ENCODE peak calls at places on chromosome 17, in nine cellular contexts. P, S, A, J, U, Y, N, E and L are unnamed samples.

GRCh38 chr17:57451126-57451690 is 194.9 kb downstream of the MSI2 start:
- DNase-seq in N (no peak), Y (no peak), J (no peak), U (no peak), A (no peak), S (no peak), E (no peak), P (no peak), L (no peak)

GRCh38 chr17:47423406-47424295 is 99.9 kb downstream of the EFCAB13 start:
- DNase-seq in A (no peak), P (no peak), U (peak), S (peak), N (no peak), E (no peak), J (no peak), Y (peak), L (no peak)

GRCh38 chr17:65389426-65389825 is 172.0 kb downstream of the AXIN2 start:
- DNase-seq in N (no peak), S (no peak), Y (no peak), U (no peak), A (no peak), P (no peak), E (peak), J (no peak), L (no peak)

GRCh38 chr17:606501-607243 is 108.0 kb downstream of the VPS53 start:
- DNase-seq in N (no peak), J (no peak), S (no peak), U (no peak), P (no peak), A (no peak), E (peak), Y (no peak), L (no peak)

GRCh38 chr17:60161598-60162330 is 12.0 kb downstream of the CA4 start:
- DNase-seq in E (no peak), P (no peak), A (no peak), S (no peak), J (no peak), U (no peak), Y (no peak), N (no peak), L (no peak)

GRCh38 chr17:66654764-66655163 is 180.2 kb upstream of the CACNG5 start:
- DNase-seq in Y (no peak), S (no peak), A (no peak), U (no peak), J (no peak), P (no peak), N (no peak), E (no peak), L (no peak)

GRCh38 chr17:51524524-51524923 is 264.2 kb downstream of the UTP18 start:
- DNase-seq in E (no peak), U (no peak), Y (no peak), S (no peak), A (no peak), P (no peak), N (no peak), J (no peak), L (no peak)

GRCh38 chr17:14737984-14738651 is 437.2 kb downstream of the HS3ST3B1 start:
- DNase-seq in N (no peak), A (peak), J (no peak), E (peak), S (peak), P (peak), Y (no peak), U (peak), L (peak)

GRCh38 chr17:73371285-73371684 is 59.5 kb upstream of the CDC42EP4 start:
- DNase-seq in Y (no peak), N (no peak), J (no peak), E (peak), A (no peak), P (no peak), S (no peak), U (no peak), L (no peak)

GRCh38 chr17:42088736-42089135 is 9.5 kb downstream of the ZNF385C start:
- DNase-seq in A (no peak), J (no peak), P (no peak), S (no peak), U (no peak), E (no peak), N (no peak), Y (no peak), L (no peak)

GRCh38 chr17:48612854-48613691 is 2.0 kb downstream of the HOXB8 start:
- DNase-seq in J (peak), E (peak), U (no peak), Y (peak), A (no peak), N (no peak), S (no peak), P (no peak), L (no peak)

GRCh38 chr17:57106107-57106835 is 21.2 kb downstream of the AKAP1 start:
- DNase-seq in S (no peak), U (no peak), N (no peak), Y (no peak), A (no peak), P (no peak), J (no peak), E (no peak), L (no peak)

GRCh38 chr17:47227862-47228261 is 18.7 kb downstream of the MYL4 start:
- DNase-seq in A (no peak), N (no peak), P (no peak), J (no peak), U (no peak), E (no peak), Y (no peak), S (no peak), L (no peak)

GRCh38 chr17:64969046-64969501 is 49.8 kb upstream of the LRRC37A3 start:
- DNase-seq in N (no peak), S (no peak), E (no peak), U (no peak), J (no peak), P (no peak), A (no peak), Y (no peak), L (no peak)

GRCh38 chr17:72604518-72604917 is 483.7 kb downstream of the SOX9 start:
- DNase-seq in A (no peak), N (no peak), Y (no peak), J (no peak), U (no peak), S (no peak), E (no peak), P (no peak), L (no peak)

GRCh38 chr17:61393904-61394629 is 5.6 kb upstream of the TBX2 start:
- DNase-seq in U (no peak), A (peak), E (peak), P (no peak), Y (no peak), J (no peak), N (no peak), S (no peak), L (no peak)

GRCh38 chr17:55814377-55814776 is 63.5 kb downstream of the PCTP start:
- DNase-seq in S (no peak), E (no peak), J (no peak), A (no peak), U (no peak), Y (no peak), P (no peak), N (no peak), L (no peak)

GRCh38 chr17:32486091-32486700 is 597 bp upstream of the CDK5R1 start:
- DNase-seq in P (no peak), J (peak), N (peak), A (no peak), S (peak), Y (peak), U (no peak), E (peak), L (no peak)

GRCh38 chr17:31838641-31839225 is 20.3 kb downstream of the COPRS start:
- DNase-seq in J (no peak), S (no peak), N (no peak), Y (no peak), E (peak), U (no peak), A (no peak), P (no peak), L (no peak)

GRCh38 chr17:33642002-33642401 is 348.9 kb upstream of the ASIC2 start:
- DNase-seq in A (no peak), U (no peak), E (no peak), Y (no peak), J (no peak), N (no peak), S (no peak), P (no peak), L (no peak)

GRCh38 chr17:73474370-73474988 is 162.7 kb upstream of the CDC42EP4 start:
- DNase-seq in Y (no peak), N (no peak), J (no peak), A (peak), U (no peak), E (peak), S (peak), P (peak), L (no peak)

GRCh38 chr17:41049110-41049509 is 2.0 kb upstream of the KRTAP2-1 start:
- DNase-seq in E (peak), J (no peak), U (no peak), N (no peak), P (no peak), Y (no peak), S (no peak), A (no peak), L (no peak)

GRCh38 chr17:80940171-80941123 is 51.2 kb upstream of the CHMP6 start:
- DNase-seq in S (no peak), Y (no peak), E (no peak), U (no peak), N (no peak), J (peak), P (no peak), A (peak), L (no peak)

GRCh38 chr17:74235040-74235581 is 21.7 kb downstream of the TTYH2 start:
- DNase-seq in Y (no peak), U (no peak), J (no peak), E (no peak), P (no peak), N (peak), A (no peak), S (no peak), L (no peak)

GRCh38 chr17:15659663-15660062 is 24.4 kb downstream of the TRIM16 start:
- DNase-seq in A (no peak), J (no peak), S (no peak), P (no peak), N (no peak), Y (no peak), E (no peak), U (no peak), L (no peak)

GRCh38 chr17:55054429-55054828 is 85.9 kb downstream of the STXBP4 start:
- DNase-seq in N (no peak), J (no peak), P (no peak), A (no peak), U (no peak), Y (no peak), S (no peak), E (no peak), L (no peak)

GRCh38 chr17:67765623-67766022 is 47.9 kb downstream of the NOL11 start:
- DNase-seq in Y (no peak), U (no peak), S (no peak), P (no peak), N (no peak), E (no peak), J (no peak), A (no peak), L (no peak)

GRCh38 chr17:77352441-77352840 is 211.7 kb downstream of the SEC14L1 start:
- DNase-seq in J (no peak), E (no peak), P (peak), N (no peak), U (no peak), Y (no peak), A (no peak), S (peak), L (peak)

GRCh38 chr17:17384291-17384615 is 81.1 kb downstream of the NT5M start:
- DNase-seq in P (no peak), A (no peak), E (no peak), S (no peak), Y (no peak), J (no peak), N (no peak), U (no peak), L (no peak)

GRCh38 chr17:3744032-3744431 is 20.3 kb downstream of the HASPIN start:
- DNase-seq in J (no peak), Y (no peak), S (no peak), A (no peak), U (no peak), P (no peak), E (peak), N (no peak), L (no peak)

GRCh38 chr17:77189148-77189547 is 48.4 kb downstream of the SEC14L1 start:
- DNase-seq in S (no peak), E (no peak), N (no peak), A (no peak), P (no peak), J (no peak), U (no peak), Y (no peak), L (no peak)

GRCh38 chr17:65987988-65988387 is 203.9 kb downstream of the CEP112 start:
- DNase-seq in J (no peak), N (no peak), U (no peak), Y (no peak), P (no peak), E (peak), A (no peak), S (no peak), L (no peak)

GRCh38 chr17:8133398-8133797 is 9.5 kb upstream of the HES7 start:
- DNase-seq in P (no peak), J (no peak), U (no peak), N (no peak), A (no peak), S (no peak), Y (no peak), E (no peak), L (no peak)

GRCh38 chr17:75783069-75783783 is 1.4 kb upstream of the UNK start:
- DNase-seq in J (no peak), U (no peak), Y (no peak), N (no peak), P (no peak), E (peak), S (no peak), A (no peak), L (no peak)

GRCh38 chr17:48570325-48571023 is 7.7 kb downstream of the HOXB4 start:
- DNase-seq in N (no peak), J (peak), A (no peak), E (peak), P (no peak), Y (no peak), S (no peak), U (no peak), L (no peak)

GRCh38 chr17:28492352-28493310 is 13.5 kb upstream of the FOXN1 start:
- DNase-seq in N (no peak), U (no peak), Y (no peak), E (no peak), J (no peak), A (no peak), P (no peak), S (no peak), L (no peak)

GRCh38 chr17:80990921-80991644 is 558 bp upstream of the CHMP6 start:
- DNase-seq in A (no peak), E (no peak), J (no peak), P (no peak), Y (no peak), U (no peak), N (no peak), S (no peak), L (no peak)